ENCODE peak calls at places on chromosome 19, in ten cellular contexts. M, C, Y, O, D, G, E, U, A and L are unnamed samples.
A peak's percentile ranks its signal among the peaks of the same experiment; 100 is the strongest.

GRCh38 chr19:33749016-33749415 is 47.7 kb upstream of the KCTD15 start:
- DNase-seq in M (no peak), C (no peak), Y (no peak), O (no peak), D (no peak), G (no peak), E (no peak), U (no peak), A (no peak), L (no peak)

GRCh38 chr19:35266904-35267817 is 1.6 kb upstream of the USF2 start:
- DNase-seq in M (no peak), C (peak; percentile 53), Y (peak; percentile 54), O (peak; percentile 28), D (peak; percentile 24), G (peak; percentile 78), E (no peak), U (no peak), A (no peak), L (peak; percentile 60)

GRCh38 chr19:18967358-18968146 is 26.5 kb upstream of the HOMER3 start:
- DNase-seq in M (no peak), C (no peak), Y (peak; percentile 92), O (no peak), D (no peak), G (no peak), E (no peak), U (no peak), A (no peak), L (no peak)

GRCh38 chr19:10143700-10144099 is 24.0 kb upstream of the EIF3G start:
- DNase-seq in M (no peak), C (no peak), Y (no peak), O (no peak), D (no peak), G (no peak), E (no peak), U (no peak), A (no peak), L (no peak)

GRCh38 chr19:29964171-29964570 is 22.1 kb downstream of the URI1 start:
- DNase-seq in M (no peak), C (no peak), Y (no peak), O (no peak), D (no peak), G (peak; percentile 36), E (no peak), U (no peak), A (no peak), L (no peak)

GRCh38 chr19:4284176-4284958 is 5.3 kb downstream of the SHD start:
- DNase-seq in M (no peak), C (peak; percentile 98), Y (peak; percentile 28), O (no peak), D (no peak), G (peak; percentile 58), E (no peak), U (no peak), A (no peak), L (peak; percentile 83)

GRCh38 chr19:18208098-18208951 is 4.5 kb upstream of the RAB3A start:
- DNase-seq in M (no peak), C (peak; percentile 71), Y (peak; percentile 55), O (peak; percentile 40), D (no peak), G (peak; percentile 47), E (peak; percentile 64), U (no peak), A (no peak), L (peak; percentile 83)

GRCh38 chr19:14507704-14508246 is 10.4 kb downstream of the DNAJB1 start:
- DNase-seq in M (no peak), C (no peak), Y (peak; percentile 76), O (no peak), D (no peak), G (no peak), E (no peak), U (no peak), A (no peak), L (no peak)

GRCh38 chr19:58009301-58009665 is 6.7 kb upstream of the ZNF606 start:
- DNase-seq in M (no peak), C (no peak), Y (no peak), O (no peak), D (no peak), G (no peak), E (no peak), U (no peak), A (no peak), L (no peak)